ENCODE peak calls at places on chromosomes 2 and 18, in eight cellular contexts. A is ovary; U is CD8-positive, alpha-beta T cell; G is effector memory CD4-positive, alpha-beta T cell; O is kidney epithelial cell; W is OCI-LY7; C is tibial artery; H is small intestine. L is an unnamed sample.

GRCh38 chr18:56175309-56175708 is 463.1 kb downstream of the TXNL1 start:
- DNase-seq in A (no peak), U (no peak), G (no peak), O (no peak), W (no peak), C (no peak), H (no peak), L (no peak)

GRCh38 chr18:23662309-23663263 is at the start of gene ANKRD29:
- DNase-seq in A (peak; percentile 74), U (peak; percentile 74), G (peak; percentile 32), O (no peak), W (no peak), C (no peak), H (peak; percentile 28), L (no peak)

GRCh38 chr2:196234672-196235071 is 63.3 kb upstream of the STK17B start:
- DNase-seq in A (no peak), U (no peak), G (peak; percentile 40), O (no peak), W (no peak), C (no peak), H (no peak), L (no peak)

GRCh38 chr2:82525744-82526143 is 1933.3 kb downstream of the SUCLG1 start:
- DNase-seq in A (no peak), U (no peak), G (no peak), O (no peak), W (no peak), C (no peak), H (no peak), L (no peak)

GRCh38 chr2:149420053-149420963 is 89.9 kb downstream of the LYPD6 start:
- DNase-seq in A (no peak), U (no peak), G (no peak), O (no peak), W (no peak), C (no peak), H (peak; percentile 92), L (no peak)

GRCh38 chr2:236167297-236168109 is 683 bp downstream of the GBX2 start:
- DNase-seq in A (no peak), U (no peak), G (no peak), O (no peak), W (no peak), C (no peak), H (peak; percentile 19), L (no peak)

GRCh38 chr2:46841621-46842020 is 74.0 kb downstream of the MCFD2 start:
- DNase-seq in A (peak; percentile 9), U (no peak), G (no peak), O (no peak), W (peak; percentile 10), C (no peak), H (peak; percentile 87), L (no peak)

GRCh38 chr2:153074207-153074606 is 355.8 kb downstream of the ARL6IP6 start:
- DNase-seq in A (no peak), U (no peak), G (no peak), O (no peak), W (no peak), C (no peak), H (no peak), L (no peak)

GRCh38 chr2:83224591-83224990 is 1234.5 kb downstream of the SUCLG1 start:
- DNase-seq in A (no peak), U (no peak), G (no peak), O (no peak), W (no peak), C (no peak), H (no peak), L (no peak)

GRCh38 chr2:69762513-69763494 is 20.9 kb downstream of the ANXA4 start:
- DNase-seq in A (no peak), U (no peak), G (no peak), O (no peak), W (no peak), C (no peak), H (no peak), L (no peak)

GRCh38 chr2:187525164-187525900 is 28.9 kb downstream of the TFPI start:
- DNase-seq in A (no peak), U (no peak), G (no peak), O (no peak), W (no peak), C (no peak), H (no peak), L (no peak)

GRCh38 chr2:226683926-226684562 is 115.6 kb downstream of the IRS1 start:
- DNase-seq in A (no peak), U (no peak), G (no peak), O (no peak), W (no peak), C (no peak), H (no peak), L (no peak)

GRCh38 chr2:21103274-21103891 is 20.4 kb upstream of the TDRD15 start:
- DNase-seq in A (no peak), U (no peak), G (no peak), O (no peak), W (no peak), C (no peak), H (peak; percentile 48), L (no peak)

GRCh38 chr2:179096090-179096489 is 46.2 kb upstream of the CCDC141 start:
- DNase-seq in A (no peak), U (peak; percentile 57), G (no peak), O (no peak), W (peak; percentile 83), C (no peak), H (peak; percentile 5), L (no peak)

GRCh38 chr2:205435970-205436369 is 246.3 kb upstream of the NRP2 start:
- DNase-seq in A (no peak), U (no peak), G (no peak), O (no peak), W (no peak), C (no peak), H (no peak), L (no peak)

GRCh38 chr2:121583555-121583954 is 52.9 kb downstream of the RNU4ATAC start:
- DNase-seq in A (no peak), U (no peak), G (no peak), O (no peak), W (no peak), C (no peak), H (no peak), L (no peak)

GRCh38 chr2:148023861-148024260 is 3.0 kb downstream of the MBD5 start:
- DNase-seq in A (no peak), U (no peak), G (no peak), O (no peak), W (peak; percentile 20), C (no peak), H (peak; percentile 5), L (no peak)

GRCh38 chr2:117820444-117820843 is 6.0 kb downstream of the DDX18 start:
- DNase-seq in A (no peak), U (no peak), G (no peak), O (no peak), W (no peak), C (no peak), H (no peak), L (no peak)

GRCh38 chr2:117828870-117829269 is 14.4 kb downstream of the DDX18 start:
- DNase-seq in A (no peak), U (no peak), G (no peak), O (no peak), W (no peak), C (no peak), H (no peak), L (no peak)

GRCh38 chr2:117825437-117825836 is 10.9 kb downstream of the DDX18 start:
- DNase-seq in A (no peak), U (no peak), G (no peak), O (no peak), W (no peak), C (no peak), H (no peak), L (no peak)
- H3K36me3 ChIP-seq in A (no peaks in the 10 kb centered on the region), U (peaks cover 84% of the 10 kb centered on the region), G (peaks cover 97% of the 10 kb centered on the region), O (no peaks in the 10 kb centered on the region), W (peaks cover 100% of the 10 kb centered on the region), C (peaks cover 95% of the 10 kb centered on the region), H (peaks cover 22% of the 10 kb centered on the region), L (peaks cover 23% of the 10 kb centered on the region)

DNA sequence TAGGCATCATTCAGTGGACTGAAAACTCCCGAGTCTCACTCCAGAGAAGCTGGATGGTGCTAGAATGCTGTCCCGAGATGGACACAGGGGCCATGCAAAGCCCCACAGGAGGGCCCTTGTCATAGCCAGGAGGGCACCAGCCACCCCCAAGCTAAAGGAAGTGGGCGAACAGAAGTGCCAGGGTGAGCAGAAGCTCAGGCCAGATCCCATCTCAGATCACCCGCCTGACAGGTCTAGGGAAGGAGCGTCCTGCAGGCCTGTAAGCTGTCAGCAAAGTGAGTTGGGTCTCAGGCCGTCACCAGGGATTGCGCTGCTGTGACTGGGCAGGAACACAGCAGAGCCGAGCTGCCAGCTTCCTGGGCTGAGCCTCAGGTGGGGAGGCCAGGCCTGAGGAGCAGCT is 43.7 kb upstream of the RBM44 start:
- DNase-seq in A (no peak), U (no peak), G (no peak), O (no peak), W (no peak), C (peak; percentile 40), H (no peak), L (no peak)
- H3K36me3 ChIP-seq in A (no peaks in the 10 kb centered on the region), U (peaks cover 59% of the 10 kb centered on the region), G (peaks cover 91% of the 10 kb centered on the region), O (peaks cover 2% of the 10 kb centered on the region), W (peaks cover 97% of the 10 kb centered on the region), C (peaks cover 94% of the 10 kb centered on the region), H (peaks cover 16% of the 10 kb centered on the region), L (peaks cover 65% of the 10 kb centered on the region)

GRCh38 chr2:164369416-164369815 is 251.9 kb downstream of the GRB14 start:
- DNase-seq in A (no peak), U (no peak), G (no peak), O (no peak), W (no peak), C (no peak), H (no peak), L (no peak)
- H3K36me3 ChIP-seq in A (no peaks in the 10 kb centered on the region), U (no peaks in the 10 kb centered on the region), G (no peaks in the 10 kb centered on the region), O (no peaks in the 10 kb centered on the region), W (no peaks in the 10 kb centered on the region), C (no peaks in the 10 kb centered on the region), H (no peaks in the 10 kb centered on the region), L (no peaks in the 10 kb centered on the region)

GRCh38 chr2:61272421-61273070 is 110.6 kb downstream of the C2orf74 start:
- DNase-seq in A (no peak), U (no peak), G (no peak), O (no peak), W (no peak), C (no peak), H (no peak), L (no peak)

GRCh38 chr2:61266653-61267505 is 104.9 kb downstream of the C2orf74 start:
- DNase-seq in A (no peak), U (no peak), G (no peak), O (no peak), W (no peak), C (no peak), H (peak; percentile 43), L (no peak)

GRCh38 chr2:61262699-61263098 is 100.7 kb downstream of the C2orf74 start:
- DNase-seq in A (no peak), U (no peak), G (no peak), O (no peak), W (no peak), C (no peak), H (no peak), L (no peak)

GRCh38 chr2:61263848-61264247 is 101.9 kb downstream of the C2orf74 start:
- DNase-seq in A (no peak), U (no peak), G (no peak), O (no peak), W (no peak), C (no peak), H (no peak), L (no peak)

DNA sequence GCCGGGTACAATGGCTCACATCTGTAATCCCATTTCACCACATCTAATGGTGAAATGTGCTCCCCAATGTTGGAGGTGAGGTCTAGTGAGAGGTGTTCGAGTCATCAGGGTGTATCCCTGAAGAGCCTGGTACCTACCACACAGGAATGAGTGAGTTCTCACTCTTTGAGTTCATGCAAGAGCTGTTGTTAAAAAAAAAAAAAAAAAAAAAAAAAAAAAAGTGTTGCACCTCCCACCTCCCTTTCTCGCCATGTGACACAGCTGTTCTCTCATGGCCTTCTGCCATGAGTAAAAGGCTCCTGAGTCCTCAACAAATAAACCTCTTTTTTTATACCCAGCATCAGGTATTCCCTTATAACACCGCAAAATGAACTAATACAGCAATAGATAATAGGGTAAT is 106.3 kb downstream of the C2orf74 start:
- DNase-seq in A (no peak), U (no peak), G (no peak), O (no peak), W (no peak), C (no peak), H (no peak), L (no peak)
- H3K36me3 ChIP-seq in A (no peaks in the 10 kb centered on the region), U (peaks cover 13% of the 10 kb centered on the region), G (peaks cover 16% of the 10 kb centered on the region), O (no peaks in the 10 kb centered on the region), W (peaks cover 97% of the 10 kb centered on the region), C (peaks cover 30% of the 10 kb centered on the region), H (peaks cover 2% of the 10 kb centered on the region), L (no peaks in the 10 kb centered on the region)

L was measured in esophagus squamous epithelium.